ENCODE peak calls at places on chromosomes 5 and 9, in six cellular contexts. K is brain microvascular endothelial cell, I is astrocyte of the cerebellum, R is tibial artery, J is left ventricle myocardium inferior, Z is heart left ventricle. M is an unnamed sample.

GRCh38 chr5:131795128-131795719 is 1.6 kb downstream of the FNIP1 start:
- DNase-seq in K (no peak), I (no peak), R (no peak), J (no peak), Z (no peak), M (no peak)

GRCh38 chr5:163841-164240 is 27.5 kb upstream of the LRRC14B start:
- DNase-seq in K (no peak), I (no peak), R (no peak), J (no peak), Z (no peak), M (no peak)

GRCh38 chr9:86040281-86041155 is 58.8 kb downstream of the GOLM1 start:
- DNase-seq in K (no peak), I (no peak), R (no peak), J (no peak), Z (no peak), M (no peak)

GRCh38 chr5:132013006-132013689 is 1.7 kb upstream of the ACSL6 start:
- DNase-seq in K (no peak), I (no peak), R (no peak), J (no peak), Z (peak), M (no peak)

GRCh38 chr9:108286807-108287206 is 569.0 kb downstream of the ACTL7B start:
- DNase-seq in K (no peak), I (no peak), R (no peak), J (no peak), Z (no peak), M (no peak)

GRCh38 chr9:132896906-132897305 is 18.2 kb downstream of the SPACA9 start:
- DNase-seq in K (no peak), I (no peak), R (no peak), J (no peak), Z (no peak), M (no peak)

GRCh38 chr5:37835400-37835973 is 4.4 kb downstream of the GDNF start:
- DNase-seq in K (no peak), I (no peak), R (no peak), J (no peak), Z (no peak), M (no peak)

GRCh38 chr9:134391319-134392231 is 65.3 kb downstream of the RXRA start:
- DNase-seq in K (no peak), I (no peak), R (no peak), J (no peak), Z (no peak), M (no peak)

GRCh38 chr9:127177221-127177620 is 54.8 kb upstream of the ANGPTL2 start:
- DNase-seq in K (no peak), I (no peak), R (no peak), J (no peak), Z (no peak), M (no peak)

GRCh38 chr5:177327539-177328522 is 16.1 kb upstream of the MXD3 start:
- DNase-seq in K (peak), I (peak), R (no peak), J (peak), Z (no peak), M (peak)

GRCh38 chr5:119276976-119277375 is 78.8 kb upstream of the TNFAIP8 start:
- DNase-seq in K (no peak), I (no peak), R (no peak), J (no peak), Z (no peak), M (no peak)

GRCh38 chr5:132471006-132471907 is 19.3 kb downstream of the IRF1 start:
- DNase-seq in K (peak), I (no peak), R (peak), J (no peak), Z (peak), M (no peak)

GRCh38 chr9:91485006-91485405 is 61.4 kb upstream of the NFIL3 start:
- DNase-seq in K (no peak), I (no peak), R (no peak), J (no peak), Z (no peak), M (no peak)

GRCh38 chr5:168328804-168329203 is 37.4 kb downstream of the WWC1 start:
- DNase-seq in K (no peak), I (no peak), R (no peak), J (no peak), Z (no peak), M (no peak)

GRCh38 chr5:40223884-40224402 is 455.8 kb upstream of the PTGER4 start:
- DNase-seq in K (peak), I (peak), R (no peak), J (no peak), Z (no peak), M (peak)

GRCh38 chr5:181042036-181042435 is 2.0 kb downstream of the BTNL9 start:
- DNase-seq in K (no peak), I (no peak), R (no peak), J (no peak), Z (no peak), M (no peak)

GRCh38 chr5:91151947-91152346 is 231.2 kb downstream of the ARRDC3 start:
- DNase-seq in K (peak), I (peak), R (peak), J (peak), Z (no peak), M (peak)

GRCh38 chr9:71918419-71918818 is 7.0 kb downstream of the C9orf85 start:
- DNase-seq in K (no peak), I (no peak), R (no peak), J (no peak), Z (no peak), M (no peak)

GRCh38 chr9:38235244-38235643 is 157.3 kb upstream of the ALDH1B1 start:
- DNase-seq in K (no peak), I (no peak), R (no peak), J (no peak), Z (no peak), M (no peak)

GRCh38 chr5:66041612-66042011 is 102.5 kb upstream of the SREK1 start:
- DNase-seq in K (no peak), I (no peak), R (no peak), J (no peak), Z (no peak), M (no peak)

GRCh38 chr5:62977641-62978040 is 399.0 kb downstream of the LRRC70 start:
- DNase-seq in K (no peak), I (no peak), R (no peak), J (no peak), Z (no peak), M (no peak)

GRCh38 chr9:120344230-120344629 is 235.7 kb downstream of the CDK5RAP2 start:
- DNase-seq in K (peak), I (peak), R (no peak), J (no peak), Z (no peak), M (peak)

GRCh38 chr5:79936644-79937216 is 54.3 kb downstream of the MTX3 start:
- DNase-seq in K (no peak), I (no peak), R (no peak), J (no peak), Z (no peak), M (no peak)

GRCh38 chr5:160186480-160186879 is 42.8 kb upstream of the FABP6 start:
- DNase-seq in K (no peak), I (no peak), R (no peak), J (no peak), Z (no peak), M (no peak)

GRCh38 chr5:160185954-160186353 is 43.4 kb upstream of the FABP6 start:
- DNase-seq in K (no peak), I (no peak), R (no peak), J (no peak), Z (no peak), M (no peak)

GRCh38 chr5:160188968-160189319 is 40.4 kb upstream of the FABP6 start:
- DNase-seq in K (no peak), I (no peak), R (no peak), J (no peak), Z (no peak), M (no peak)

GRCh38 chr5:160187091-160187490 is 42.2 kb upstream of the FABP6 start:
- DNase-seq in K (no peak), I (no peak), R (no peak), J (no peak), Z (no peak), M (no peak)

GRCh38 chr5:160188151-160188967 is 40.9 kb upstream of the FABP6 start:
- DNase-seq in K (peak), I (peak), R (peak), J (peak), Z (peak), M (no peak)
- H3K4me3 ChIP-seq in K (peak), I (peak), R (peak), J (peak), Z (peak), M (peak)

GRCh38 chr5:14256756-14257393 is 113.7 kb downstream of the TRIO start:
- DNase-seq in K (no peak), I (no peak), R (no peak), J (no peak), Z (no peak), M (no peak)

GRCh38 chr5:14257995-14258403 is 114.9 kb downstream of the TRIO start:
- DNase-seq in K (no peak), I (no peak), R (no peak), J (no peak), Z (no peak), M (no peak)

GRCh38 chr5:14261237-14261636 is 118.1 kb downstream of the TRIO start:
- DNase-seq in K (no peak), I (no peak), R (no peak), J (no peak), Z (no peak), M (no peak)

GRCh38 chr5:14260637-14261036 is 117.5 kb downstream of the TRIO start:
- DNase-seq in K (no peak), I (no peak), R (no peak), J (no peak), Z (no peak), M (no peak)

DNA sequence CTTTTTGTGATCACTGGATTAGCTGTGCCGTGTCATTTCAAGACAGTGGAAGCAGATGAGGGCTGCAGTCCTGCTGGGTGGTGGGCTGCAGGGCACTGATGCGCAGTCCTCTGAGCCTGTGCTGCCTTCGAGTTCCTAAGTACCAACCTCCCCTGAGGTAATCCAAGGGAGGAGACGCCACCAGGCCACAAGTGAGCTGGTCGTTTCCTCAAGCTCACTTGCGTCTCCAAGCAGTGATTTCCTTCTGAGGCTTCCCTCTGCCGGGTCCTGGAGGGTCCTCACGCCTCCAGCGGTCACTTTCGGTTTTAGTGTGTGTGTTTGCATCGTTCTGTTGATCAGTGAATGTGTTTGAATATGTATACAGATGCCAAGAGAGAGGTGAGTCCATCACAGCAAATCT is 115.7 kb downstream of the TRIO start:
- DNase-seq in K (no peak), I (no peak), R (no peak), J (no peak), Z (no peak), M (no peak)
- H3K4me3 ChIP-seq in K (no peak), I (no peak), R (no peak), J (peak), Z (no peak), M (no peak)

GRCh38 chr9:130171226-130172148 is 717 bp upstream of the NCS1 start:
- DNase-seq in K (no peak), I (no peak), R (no peak), J (no peak), Z (no peak), M (no peak)

GRCh38 chr9:130174025-130174424 is 1.8 kb downstream of the NCS1 start:
- DNase-seq in K (no peak), I (no peak), R (no peak), J (no peak), Z (no peak), M (no peak)

GRCh38 chr9:130173462-130173876 is 1.3 kb downstream of the NCS1 start:
- DNase-seq in K (no peak), I (no peak), R (peak), J (no peak), Z (no peak), M (no peak)

GRCh38 chr9:130172161-130172857 is at the start of gene NCS1:
- DNase-seq in K (peak), I (no peak), R (peak), J (peak), Z (peak), M (peak)

GRCh38 chr9:130172858-130173461 is 756 bp downstream of the NCS1 start:
- DNase-seq in K (no peak), I (no peak), R (no peak), J (no peak), Z (no peak), M (no peak)
- H3K4me3 ChIP-seq in K (peak), I (peak), R (peak), J (peak), Z (peak), M (peak)

DNA sequence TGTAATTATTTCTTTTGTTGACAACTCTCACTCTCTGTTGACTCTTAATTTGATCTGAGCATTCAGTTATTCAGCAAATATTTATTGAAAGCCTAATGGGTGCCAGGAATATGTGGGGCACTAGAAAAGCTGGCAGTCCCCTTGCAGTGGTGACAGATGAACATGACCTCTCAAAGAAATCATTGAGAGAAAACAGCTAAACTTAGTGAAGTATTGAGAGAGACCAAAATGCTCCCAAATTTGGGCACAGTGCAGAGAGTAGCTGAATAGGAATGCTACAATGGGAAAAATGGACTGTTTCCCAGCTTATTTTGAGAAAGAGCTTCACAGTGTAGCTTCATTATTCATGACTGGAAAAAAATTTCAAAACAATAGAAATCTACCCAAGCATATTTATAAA is 257.9 kb downstream of the SGCD start:
- DNase-seq in K (no peak), I (no peak), R (no peak), J (no peak), Z (no peak), M (no peak)
- H3K4me3 ChIP-seq in K (no peak), I (no peak), R (no peak), J (no peak), Z (no peak), M (no peak)

GRCh38 chr9:12812710-12813109 is 37.9 kb downstream of the LURAP1L start:
- DNase-seq in K (no peak), I (no peak), R (no peak), J (no peak), Z (no peak), M (no peak)

GRCh38 chr9:12813533-12813932 is 38.7 kb downstream of the LURAP1L start:
- DNase-seq in K (no peak), I (no peak), R (no peak), J (no peak), Z (no peak), M (no peak)

GRCh38 chr9:12811935-12812334 is 37.1 kb downstream of the LURAP1L start:
- DNase-seq in K (no peak), I (no peak), R (no peak), J (no peak), Z (no peak), M (no peak)

GRCh38 chr9:12809720-12810119 is 34.9 kb downstream of the LURAP1L start:
- DNase-seq in K (no peak), I (no peak), R (no peak), J (no peak), Z (no peak), M (no peak)

DNA sequence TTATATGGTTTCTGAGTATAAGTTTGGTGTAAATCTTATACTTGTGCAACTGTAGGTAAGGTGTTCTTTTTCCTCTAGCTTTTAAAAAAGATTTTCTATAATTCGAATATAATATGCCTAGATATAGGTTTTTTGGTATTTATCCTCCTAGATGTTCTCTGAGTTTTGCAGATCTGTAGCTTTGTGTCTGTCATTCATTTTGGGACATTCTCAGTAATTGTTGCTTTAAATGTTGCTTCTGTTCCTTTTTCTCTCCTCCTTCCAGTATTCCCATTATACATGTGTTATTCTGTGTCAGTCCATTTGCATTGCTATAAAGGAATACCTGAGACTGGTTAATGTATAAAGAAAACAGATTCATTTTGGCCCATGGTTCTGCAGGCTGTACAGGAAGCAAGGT is 33.7 kb downstream of the LURAP1L start:
- DNase-seq in K (no peak), I (no peak), R (no peak), J (no peak), Z (no peak), M (no peak)
- H3K4me3 ChIP-seq in K (no peak), I (no peak), R (no peak), J (no peak), Z (no peak), M (no peak)

DNA sequence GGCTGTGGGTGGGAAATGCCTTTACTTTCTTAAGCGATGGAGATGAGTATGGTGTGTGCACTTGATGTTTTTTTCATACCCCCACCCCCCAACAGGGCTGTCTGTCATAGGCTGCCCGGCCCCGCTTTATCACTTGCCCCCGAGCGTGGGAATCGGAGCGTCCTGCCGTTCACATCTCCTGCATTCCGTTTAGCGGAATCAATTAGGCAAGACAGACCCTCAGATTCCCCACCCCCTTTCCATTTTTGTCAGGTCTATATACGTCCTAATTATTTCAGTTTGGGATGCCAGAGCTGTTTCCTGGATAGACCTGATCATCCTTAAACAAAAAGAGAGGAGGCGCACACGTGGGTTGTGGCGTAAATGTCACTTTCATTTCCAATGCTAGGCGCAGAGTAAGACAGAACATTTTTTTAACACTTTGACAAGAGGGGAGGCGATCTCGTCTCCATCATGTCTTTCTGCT is 217.2 kb downstream of the MEF2C start:
- DNase-seq in K (no peak), I (no peak), R (no peak), J (no peak), Z (no peak), M (no peak)
- H3K4me3 ChIP-seq in K (peak), I (peak), R (no peak), J (no peak), Z (no peak), M (no peak)

GRCh38 chr5:126972062-126972895 is 58.1 kb downstream of the MARCHF3 start:
- DNase-seq in K (no peak), I (no peak), R (no peak), J (no peak), Z (no peak), M (peak)
- H3K4me3 ChIP-seq in K (no peak), I (no peak), R (no peak), J (no peak), Z (no peak), M (no peak)

M was measured in skeletal muscle cell.